ENCODE peak calls at places on chromosomes 5 and 9, in four cellular contexts. L is activated CD4-positive, alpha-beta memory T cell treated with anti-CD3 and anti-CD28 coated beads for 36 hours; W is T-helper 1 cell; H is NCI-H2029 treated with DMSO at 0.1 percent for 48 hours. J is an unnamed sample.

GRCh38 chr5:150116667-150117395 is 30.5 kb upstream of the CSF1R start:
- DNase-seq in L (no peak), W (no peak), H (no peak), J (no peak)

GRCh38 chr9:124197177-124198095 is 60.3 kb upstream of the NEK6 start:
- DNase-seq in L (no peak), W (no peak), H (no peak), J (no peak)

GRCh38 chr9:120394058-120394669 is 185.8 kb downstream of the CDK5RAP2 start:
- DNase-seq in L (peak), W (no peak), H (no peak), J (no peak)

GRCh38 chr5:13932561-13932960 is 11.9 kb downstream of the DNAH5 start:
- DNase-seq in L (no peak), W (no peak), H (no peak), J (no peak)

GRCh38 chr5:94057217-94057616 is 315.8 kb upstream of the POU5F2 start:
- DNase-seq in L (no peak), W (no peak), H (no peak), J (no peak)

GRCh38 chr5:136629125-136629790 is 263.9 kb upstream of the TRPC7 start:
- DNase-seq in L (no peak), W (no peak), H (no peak), J (no peak)

GRCh38 chr5:177455036-177455660 is 8.5 kb downstream of the PRR7 start:
- DNase-seq in L (peak), W (peak), H (peak), J (peak)

GRCh38 chr9:129597355-129598088 is 23.4 kb downstream of the C9orf50 start:
- DNase-seq in L (peak), W (no peak), H (no peak), J (no peak)

GRCh38 chr9:135588886-135589595 is 27.5 kb downstream of the PAEP start:
- DNase-seq in L (no peak), W (no peak), H (no peak), J (no peak)

GRCh38 chr9:118961857-118962256 is 407.4 kb downstream of the BRINP1 start:
- DNase-seq in L (no peak), W (no peak), H (no peak), J (no peak)

GRCh38 chr9:26856413-26857032 is 36.1 kb downstream of the CAAP1 start:
- DNase-seq in L (peak), W (no peak), H (peak), J (peak)

GRCh38 chr9:2764371-2764770 is 47.1 kb downstream of the KCNV2 start:
- DNase-seq in L (peak), W (peak), H (no peak), J (no peak)

GRCh38 chr5:132295505-132296411 is 1.6 kb downstream of the SLC22A4 start:
- DNase-seq in L (no peak), W (no peak), H (no peak), J (no peak)

J was measured in SHP77 treated with DMSO at 0.1 percent for 48 hours.